ENCODE peak calls at places on chromosomes 1 and 21, in six cellular contexts. J is T-cell, D is RWPE1, A is kidney epithelial cell, O is heart right ventricle, P is T-helper 2 cell. V is an unnamed sample.

GRCh38 chr1:217026506-217026905 is 303.3 kb upstream of the ESRRG start:
- DNase-seq in O (no peak), D (no peak), A (peak), J (no peak), P (no peak), V (no peak)

GRCh38 chr1:46687095-46687659 is 15.5 kb downstream of the TEX38 start:
- DNase-seq in D (no peak), J (no peak), O (peak), P (no peak), A (no peak), V (no peak)

GRCh38 chr1:68725353-68725752 is 228.5 kb upstream of the DEPDC1 start:
- DNase-seq in A (peak), J (no peak), O (peak), D (no peak), P (no peak), V (no peak)

GRCh38 chr1:184387069-184387870 is 441 bp downstream of the C1orf21 start:
- DNase-seq in P (peak), A (no peak), J (peak), O (peak), D (no peak), V (no peak)

GRCh38 chr1:189708674-189709073 is 769.0 kb downstream of the BRINP3 start:
- DNase-seq in D (no peak), J (no peak), O (no peak), A (no peak), P (no peak), V (no peak)

GRCh38 chr1:68961143-68961542 is 464.3 kb upstream of the DEPDC1 start:
- DNase-seq in J (no peak), O (no peak), P (no peak), A (no peak), D (no peak), V (no peak)

GRCh38 chr1:211829343-211830054 is 1.1 kb downstream of the LPGAT1 start:
- DNase-seq in O (peak), A (no peak), P (no peak), J (no peak), D (peak), V (no peak)

GRCh38 chr1:226965581-226966440 is 25.7 kb downstream of the COQ8A start:
- DNase-seq in A (no peak), J (no peak), O (no peak), P (no peak), D (no peak), V (no peak)

GRCh38 chr1:93433407-93433961 is 14.4 kb upstream of the FNBP1L start:
- DNase-seq in J (no peak), A (no peak), P (no peak), O (no peak), D (no peak), V (no peak)

GRCh38 chr1:80639777-80640533 is 1160.8 kb upstream of the ADGRL2 start:
- DNase-seq in O (no peak), D (no peak), J (no peak), P (no peak), A (no peak), V (no peak)

GRCh38 chr1:109640285-109640865 is 15.5 kb upstream of the GSTM4 start:
- DNase-seq in D (peak), P (peak), J (peak), A (no peak), O (peak), V (no peak)

GRCh38 chr1:167457936-167458584 is 60.3 kb downstream of the CD247 start:
- DNase-seq in J (no peak), D (no peak), A (no peak), P (no peak), O (no peak), V (no peak)

GRCh38 chr1:35883681-35884155 is 709 bp downstream of the AGO1 start:
- DNase-seq in O (peak), P (peak), J (peak), D (peak), A (no peak), V (no peak)

GRCh38 chr1:91804546-91805023 is 81.4 kb downstream of the TGFBR3 start:
- DNase-seq in J (peak), D (peak), P (peak), O (no peak), A (peak), V (no peak)

GRCh38 chr1:18673976-18674375 is 43.3 kb downstream of the PAX7 start:
- DNase-seq in P (no peak), J (no peak), A (no peak), O (no peak), D (peak), V (no peak)

GRCh38 chr1:195053478-195053877 is 1554.8 kb downstream of the KCNT2 start:
- DNase-seq in D (no peak), A (no peak), P (peak), O (no peak), J (no peak), V (no peak)

GRCh38 chr1:160954158-160955104 is at the start of gene ITLN2:
- DNase-seq in J (peak), A (no peak), P (peak), D (peak), O (no peak), V (no peak)

GRCh38 chr1:155485945-155486344 is 76.7 kb downstream of the ASH1L start:
- DNase-seq in P (no peak), D (no peak), J (no peak), A (no peak), O (no peak), V (no peak)

GRCh38 chr1:182279724-182280506 is 111.7 kb downstream of the GLUL start:
- DNase-seq in O (peak), P (no peak), D (no peak), J (no peak), A (no peak), V (no peak)

GRCh38 chr1:59163268-59164092 is 133.4 kb upstream of the FGGY start:
- DNase-seq in O (no peak), D (no peak), A (no peak), P (no peak), J (no peak), V (no peak)

GRCh38 chr1:113930499-113931161 is 1.5 kb downstream of the HIPK1 start:
- DNase-seq in P (peak), D (peak), O (peak), A (peak), J (peak), V (no peak)

GRCh38 chr21:42038826-42039425 is 28.8 kb upstream of the ZBTB21 start:
- DNase-seq in O (no peak), A (no peak), P (no peak), J (no peak), D (no peak), V (no peak)

GRCh38 chr1:151251656-151252470 is 2.7 kb upstream of the PSMD4 start:
- DNase-seq in J (peak), P (peak), A (peak), D (peak), O (peak), V (peak)

GRCh38 chr1:101291562-101292035 is 54.8 kb downstream of the S1PR1 start:
- DNase-seq in P (peak), O (no peak), J (peak), D (no peak), A (no peak), V (no peak)

V was measured in esophagus squamous epithelium.